ENCODE peak calls at places on chromosomes 7 and 10, in five cellular contexts. I is K562, N is IMR-90, A is heart left ventricle, J is A549. Z is an unnamed sample.

GRCh38 chr10:129764901-129765663 is 199.0 kb downstream of the EBF3 start:
- DNase-seq in I (no peak), N (no peak), A (no peak), J (no peak), Z (no peak)

GRCh38 chr10:130169136-130169888 is 33.1 kb downstream of the GLRX3 start:
- DNase-seq in I (no peak), N (peak; percentile 11), A (no peak), J (no peak), Z (no peak)

GRCh38 chr7:8724080-8724718 is 290.8 kb downstream of the NXPH1 start:
- DNase-seq in I (peak; percentile 26), N (no peak), A (no peak), J (peak; percentile 14), Z (peak; percentile 14)

GRCh38 chr7:129501760-129502707 is at the start of gene SMKR1:
- DNase-seq in I (peak; percentile 99), N (peak; percentile 23), A (peak; percentile 92), J (peak; percentile 73), Z (peak; percentile 83)

GRCh38 chr10:104441601-104442000 is 88.0 kb downstream of the CFAP58 start:
- DNase-seq in I (no peak), N (peak; percentile 93), A (no peak), J (peak; percentile 8), Z (no peak)

GRCh38 chr10:86168256-86168655 is 198.3 kb downstream of the GRID1 start:
- DNase-seq in I (no peak), N (no peak), A (no peak), J (no peak), Z (no peak)

GRCh38 chr10:100183482-100183881 is 2.3 kb downstream of the ERLIN1 start:
- DNase-seq in I (no peak), N (peak; percentile 10), A (no peak), J (peak; percentile 11), Z (peak; percentile 57)

GRCh38 chr7:134084488-134085144 is 42.5 kb upstream of the LRGUK start:
- DNase-seq in I (no peak), N (no peak), A (no peak), J (no peak), Z (no peak)

GRCh38 chr7:94022550-94022949 is 18.4 kb upstream of the BET1 start:
- DNase-seq in I (no peak), N (peak; percentile 53), A (no peak), J (no peak), Z (no peak)

GRCh38 chr10:112288526-112288925 is 5.3 kb downstream of the TECTB start:
- DNase-seq in I (no peak), N (no peak), A (no peak), J (no peak), Z (no peak)

GRCh38 chr10:13839430-13839986 is 252.7 kb downstream of the PRPF18 start:
- DNase-seq in I (no peak), N (peak; percentile 93), A (peak; percentile 73), J (peak; percentile 3), Z (no peak)

GRCh38 chr10:114026189-114027040 is 17.3 kb upstream of the ADRB1 start:
- DNase-seq in I (no peak), N (peak; percentile 53), A (no peak), J (peak; percentile 86), Z (no peak)

GRCh38 chr10:126156012-126156411 is 232.3 kb downstream of the ADAM12 start:
- DNase-seq in I (no peak), N (no peak), A (no peak), J (no peak), Z (no peak)

GRCh38 chr10:2611603-2612002 is 455.7 kb upstream of the PFKP start:
- DNase-seq in I (no peak), N (no peak), A (no peak), J (no peak), Z (no peak)

GRCh38 chr7:149686001-149686400 is 87.4 kb downstream of the ZNF467 start:
- DNase-seq in I (no peak), N (peak; percentile 62), A (no peak), J (no peak), Z (no peak)

GRCh38 chr10:122852261-122852660 is 6.6 kb upstream of the CUZD1 start:
- DNase-seq in I (no peak), N (no peak), A (no peak), J (no peak), Z (no peak)

GRCh38 chr7:13042605-13043236 is 355.3 kb downstream of the ARL4A start:
- DNase-seq in I (no peak), N (peak; percentile 42), A (no peak), J (peak; percentile 68), Z (no peak)

GRCh38 chr10:114735946-114736345 is 77.9 kb upstream of the ABLIM1 start:
- DNase-seq in I (no peak), N (no peak), A (no peak), J (no peak), Z (no peak)

GRCh38 chr10:46296629-46297275 is 10.0 kb downstream of the ANTXRL start:
- DNase-seq in I (no peak), N (no peak), A (no peak), J (no peak), Z (no peak)

GRCh38 chr7:33998487-33998886 is 93.1 kb downstream of the BMPER start:
- DNase-seq in I (no peak), N (no peak), A (no peak), J (no peak), Z (no peak)

GRCh38 chr7:805261-805660 is 27.0 kb upstream of the SUN1 start:
- DNase-seq in I (no peak), N (no peak), A (no peak), J (no peak), Z (no peak)

GRCh38 chr7:22826593-22826992 is 3.9 kb upstream of the TOMM7 start:
- DNase-seq in I (no peak), N (no peak), A (no peak), J (no peak), Z (peak; percentile 6)

GRCh38 chr7:152664636-152665035 is 11.3 kb downstream of the XRCC2 start:
- DNase-seq in I (no peak), N (no peak), A (no peak), J (peak; percentile 40), Z (no peak)

GRCh38 chr7:78437118-78437517 is 638.5 kb downstream of the PHTF2 start:
- DNase-seq in I (no peak), N (peak; percentile 78), A (no peak), J (no peak), Z (no peak)

GRCh38 chr7:148701414-148701813 is 2.7 kb downstream of the CUL1 start:
- DNase-seq in I (no peak), N (peak; percentile 38), A (no peak), J (peak; percentile 20), Z (no peak)

GRCh38 chr7:11831727-11832495 is at the start of gene THSD7A:
- DNase-seq in I (no peak), N (peak; percentile 13), A (peak; percentile 74), J (peak; percentile 52), Z (peak; percentile 7)

GRCh38 chr10:115020449-115020848 is 72.7 kb upstream of the ATRNL1 start:
- DNase-seq in I (no peak), N (no peak), A (no peak), J (no peak), Z (no peak)

GRCh38 chr10:47241256-47241655 is 58.7 kb upstream of the GDF10 start:
- DNase-seq in I (no peak), N (no peak), A (no peak), J (no peak), Z (no peak)

GRCh38 chr10:132675031-132675740 is 110.8 kb downstream of the NKX6-2 start:
- DNase-seq in I (no peak), N (no peak), A (no peak), J (no peak), Z (no peak)

GRCh38 chr10:96643920-96644319 is 57.1 kb upstream of the TM9SF3 start:
- DNase-seq in I (no peak), N (no peak), A (no peak), J (no peak), Z (peak; percentile 23)

GRCh38 chr7:39609084-39609461 is 14.3 kb upstream of the RALA start:
- DNase-seq in I (no peak), N (peak; percentile 83), A (no peak), J (no peak), Z (no peak)
- TF ChIP-seq POLR2A in I (no peak), N (no peak), A (no peak), J (no peak), Z (no peak)

GRCh38 chr7:26202019-26202985 is 757 bp downstream of the CBX3 start:
- DNase-seq in I (peak; percentile 78), N (no peak), A (peak; percentile 80), J (peak; percentile 54), Z (peak; percentile 83)

GRCh38 chr7:26199301-26200112 is 1.0 kb downstream of the HNRNPA2B1 start:
- DNase-seq in I (peak; percentile 33), N (peak; percentile 54), A (peak; percentile 83), J (peak; percentile 71), Z (peak; percentile 89)

GRCh38 chr7:26200444-26201260 is at the start of gene HNRNPA2B1:
- DNase-seq in I (peak; percentile 63), N (peak; percentile 97), A (peak; percentile 98), J (peak; percentile 97), Z (peak; percentile 99)

GRCh38 chr7:26200113-26200443 is 468 bp downstream of the HNRNPA2B1 start:
- DNase-seq in I (peak; percentile 47), N (no peak), A (peak; percentile 79), J (peak; percentile 69), Z (peak; percentile 82)

GRCh38 chr7:26201261-26202018 is at the start of gene CBX3:
- DNase-seq in I (peak; percentile 85), N (peak; percentile 70), A (peak; percentile 95), J (peak; percentile 92), Z (peak; percentile 95)
- TF ChIP-seq POLR2A in I (peak; percentile 94), N (peak; percentile 82), A (peak; percentile 48), J (peak; percentile 68), Z (no peak)

GRCh38 chr7:16883918-16884317 is 2.1 kb upstream of the AGR3 start:
- DNase-seq in I (no peak), N (no peak), A (no peak), J (no peak), Z (no peak)

GRCh38 chr7:16880469-16881034 is 1.2 kb downstream of the AGR3 start:
- DNase-seq in I (no peak), N (no peak), A (no peak), J (no peak), Z (no peak)

GRCh38 chr7:16881809-16882208 is at the start of gene AGR3:
- DNase-seq in I (no peak), N (no peak), A (no peak), J (no peak), Z (no peak)
- TF ChIP-seq POLR2A in I (no peak), N (no peak), A (no peak), J (no peak), Z (no peak)

DNA sequence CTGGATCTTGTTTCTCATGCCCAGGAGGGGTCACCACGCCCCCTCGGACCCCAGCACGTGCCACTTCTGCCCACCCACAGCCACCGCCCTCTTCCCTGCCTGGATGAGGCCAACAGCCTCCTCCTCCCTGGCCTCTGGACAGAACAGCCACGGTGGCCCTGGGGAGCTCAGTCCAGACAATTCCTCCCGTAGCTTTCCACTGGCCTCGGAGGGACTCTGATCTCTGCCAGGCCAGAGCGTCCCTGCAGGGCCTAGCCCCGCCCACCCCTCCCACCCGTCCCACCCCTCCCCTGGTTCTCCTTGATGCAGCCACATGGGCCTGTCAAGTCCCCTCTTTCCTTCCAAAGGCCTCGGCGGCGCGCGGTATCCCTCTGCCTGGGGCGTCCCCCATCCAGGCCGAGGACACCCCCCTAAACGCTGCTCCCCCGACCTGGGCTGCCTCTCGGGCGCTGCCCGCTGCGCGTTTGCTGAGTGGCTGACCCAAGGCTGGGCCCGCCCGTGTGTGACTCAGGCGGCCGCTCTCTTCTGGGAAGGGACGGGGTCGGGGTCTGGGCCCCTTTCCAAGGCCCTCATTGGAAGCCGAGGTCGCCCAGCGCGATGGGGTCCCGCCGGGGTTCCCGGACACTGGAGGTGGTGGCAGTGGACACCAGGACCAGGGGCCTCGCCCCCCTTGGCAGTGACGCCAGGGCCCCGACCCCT is 557 bp downstream of the TMEM120A start:
- DNase-seq in I (peak; percentile 76), N (peak; percentile 38), A (peak; percentile 89), J (peak; percentile 56), Z (peak; percentile 47)
- TF ChIP-seq POLR2A in I (no peak), N (no peak), A (no peak), J (no peak), Z (no peak)